ENCODE peak calls at places on chromosomes 3 and 15, in four cellular contexts. W, D, G and A are unnamed samples.

GRCh38 chr15:80699981-80700380 is 4.9 kb downstream of the ABHD17C start:
- DNase-seq in W (no peak), G (no peak), D (no peak), A (no peak)

GRCh38 chr3:192054881-192055280 is 593.9 kb downstream of the PYDC2 start:
- DNase-seq in D (no peak), W (no peak), G (no peak), A (no peak)

GRCh38 chr15:89116404-89116803 is 28.1 kb downstream of the ABHD2 start:
- DNase-seq in D (peak), W (no peak), G (no peak), A (no peak)

GRCh38 chr3:45938043-45938435 is 5.2 kb upstream of the CXCR6 start:
- DNase-seq in W (no peak), D (no peak), G (no peak), A (no peak)

GRCh38 chr3:149592758-149593240 is 65.0 kb downstream of the WWTR1 start:
- DNase-seq in D (no peak), G (no peak), W (no peak), A (no peak)

GRCh38 chr3:123141276-123141675 is 60.5 kb upstream of the SEC22A start:
- DNase-seq in D (no peak), G (no peak), W (no peak), A (no peak)

GRCh38 chr3:81339040-81339845 is 422.2 kb downstream of the GBE1 start:
- DNase-seq in G (no peak), D (peak), W (peak), A (peak)

GRCh38 chr15:51312132-51312531 is 26.3 kb downstream of the CYP19A1 start:
- DNase-seq in G (no peak), W (no peak), D (no peak), A (peak)

GRCh38 chr3:61938878-61939549 is 377.6 kb downstream of the PTPRG start:
- DNase-seq in G (no peak), D (no peak), W (no peak), A (no peak)

GRCh38 chr15:38065721-38066120 is 131.3 kb downstream of the TMCO5A start:
- DNase-seq in G (no peak), W (no peak), D (peak), A (no peak)

GRCh38 chr15:90957105-90957790 is 2.6 kb downstream of the RCCD1 start:
- DNase-seq in G (no peak), W (no peak), D (no peak), A (no peak)

GRCh38 chr15:70487380-70487725 is 276.0 kb downstream of the UACA start:
- DNase-seq in W (no peak), G (no peak), D (no peak), A (no peak)
- TF ChIP-seq MAX in W (no peak), G (no peak), D (no peak), A (no peak)

DNA sequence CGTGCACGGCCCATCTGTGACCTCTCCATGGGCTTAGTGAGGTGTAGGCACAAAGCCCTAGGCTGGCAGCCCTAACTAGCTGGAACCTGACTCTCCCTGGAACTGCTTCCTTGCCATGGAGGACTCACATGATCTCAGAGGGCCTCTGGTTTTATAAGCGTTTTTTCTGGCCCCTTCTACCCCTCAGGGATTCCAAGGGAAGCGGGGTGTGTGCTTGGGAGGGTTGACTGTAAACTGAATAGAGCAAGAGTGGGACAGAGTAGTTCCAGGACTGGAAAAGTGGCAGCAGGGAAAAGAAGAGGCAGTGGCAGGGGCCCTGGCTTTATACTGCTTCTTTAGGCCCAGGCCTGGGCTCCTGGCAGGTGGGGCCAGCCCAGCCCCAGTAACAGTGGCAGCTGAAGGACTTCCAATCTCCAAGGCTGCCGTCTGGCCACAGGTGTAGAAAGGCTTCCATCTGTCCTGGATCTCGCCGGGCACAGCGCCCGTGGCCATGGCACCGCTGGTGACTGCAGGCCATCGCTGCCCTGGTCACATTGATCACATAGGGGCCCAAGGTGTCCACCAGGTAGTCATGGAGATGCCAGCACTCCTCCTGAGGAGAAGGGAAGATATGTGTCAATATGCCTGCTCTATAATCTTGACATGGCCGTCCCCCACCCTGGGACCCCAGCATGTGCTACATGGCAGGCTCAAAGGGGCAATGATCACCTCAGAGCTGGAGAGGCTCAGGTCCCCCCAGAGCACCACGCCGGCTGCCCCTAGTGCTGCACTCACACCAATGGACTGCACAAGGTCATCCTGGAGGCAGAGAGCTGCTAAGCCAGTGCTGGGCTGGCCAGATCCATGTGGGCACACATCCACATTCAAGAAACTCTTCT is 934 bp upstream of the IFRD2 start:
- DNase-seq in W (no peak), D (no peak), G (no peak), A (no peak)
- H3K4me3 ChIP-seq in W (peak), D (peak), G (peak), A (peak)

GRCh38 chr15:100341662-100342560 is at the start of gene ADAMTS17:
- DNase-seq in W (peak), G (peak), D (peak), A (peak)
- TF ChIP-seq POLR2A in W (no peak), G (peak), D (no peak), A (no peak)

GRCh38 chr3:166445865-166446264 is 608.6 kb upstream of the BCHE start:
- DNase-seq in G (no peak), W (no peak), D (no peak), A (no peak)
- TF ChIP-seq MAX in G (no peak), W (no peak), D (no peak), A (no peak)